ENCODE peak calls at places on chromosomes 3 and 15, in six cellular contexts. V is NCI-H2029, P is amniotic epithelial cell, X is tibial artery, H is left ventricle myocardium inferior, G is foreskin fibroblast. M is an unnamed sample.

GRCh38 chr3:46632792-46633191 is 20.5 kb downstream of the FAM240A start:
- DNase-seq in V (no peak), P (peak; percentile 77), X (no peak), H (no peak), G (peak; percentile 58), M (no peak)

GRCh38 chr3:195718477-195718984 is 2.2 kb upstream of the MUC20 start:
- DNase-seq in V (no peak), P (no peak), X (no peak), H (no peak), G (no peak), M (no peak)

GRCh38 chr3:71219744-71220638 is 363.5 kb downstream of the FOXP1 start:
- DNase-seq in V (no peak), P (no peak), X (no peak), H (no peak), G (no peak), M (no peak)

GRCh38 chr15:93086791-93087190 is 2.2 kb downstream of the RGMA start:
- DNase-seq in V (no peak), P (no peak), X (no peak), H (no peak), G (no peak), M (no peak)

GRCh38 chr3:33729993-33730392 is 11.9 kb upstream of the CLASP2 start:
- DNase-seq in V (no peak), P (no peak), X (no peak), H (no peak), G (no peak), M (no peak)

GRCh38 chr3:197363553-197364409 is 65.4 kb upstream of the DLG1 start:
- DNase-seq in V (no peak), P (no peak), X (no peak), H (no peak), G (no peak), M (no peak)

GRCh38 chr3:56682458-56683121 is 475 bp downstream of the TASOR start:
- DNase-seq in V (peak; percentile 12), P (peak; percentile 74), X (peak; percentile 66), H (peak; percentile 74), G (peak; percentile 54), M (peak; percentile 81)

GRCh38 chr15:40329804-40330203 is 6.3 kb downstream of the INAFM2 start:
- DNase-seq in V (no peak), P (peak; percentile 80), X (no peak), H (no peak), G (no peak), M (peak; percentile 7)

GRCh38 chr3:100245932-100246331 is 14.9 kb upstream of the TBC1D23 start:
- DNase-seq in V (no peak), P (peak; percentile 25), X (no peak), H (no peak), G (peak; percentile 50), M (no peak)

GRCh38 chr15:101506491-101506890 is 17.0 kb upstream of the PCSK6 start:
- DNase-seq in V (no peak), P (no peak), X (no peak), H (no peak), G (no peak), M (no peak)

GRCh38 chr3:52428151-52429005 is 16.5 kb downstream of the SEMA3G start:
- DNase-seq in V (no peak), P (peak; percentile 79), X (peak; percentile 74), H (peak; percentile 50), G (peak; percentile 65), M (no peak)

GRCh38 chr3:32818431-32819085 is 761 bp downstream of the TRIM71 start:
- DNase-seq in V (peak; percentile 10), P (no peak), X (no peak), H (no peak), G (no peak), M (peak; percentile 60)

GRCh38 chr15:62059108-62059817 is 984 bp downstream of the VPS13C start:
- DNase-seq in V (no peak), P (no peak), X (no peak), H (no peak), G (no peak), M (no peak)

GRCh38 chr3:67790043-67790442 is 135.6 kb upstream of the SUCLG2 start:
- DNase-seq in V (no peak), P (peak; percentile 69), X (no peak), H (no peak), G (peak; percentile 32), M (no peak)

GRCh38 chr3:81339040-81339845 is 422.2 kb downstream of the GBE1 start:
- DNase-seq in V (no peak), P (peak; percentile 1), X (no peak), H (no peak), G (no peak), M (no peak)

GRCh38 chr3:158781859-158782258 is 20.0 kb upstream of the MFSD1 start:
- DNase-seq in V (no peak), P (no peak), X (no peak), H (no peak), G (no peak), M (no peak)

GRCh38 chr3:50630916-50631315 is 14.0 kb downstream of the MAPKAPK3 start:
- DNase-seq in V (peak; percentile 40), P (no peak), X (no peak), H (no peak), G (no peak), M (no peak)

GRCh38 chr3:58388550-58389061 is 45.0 kb downstream of the PDHB start:
- DNase-seq in V (peak; percentile 17), P (peak; percentile 94), X (no peak), H (no peak), G (peak; percentile 65), M (no peak)

GRCh38 chr3:49020335-49021212 is 1.3 kb upstream of the NDUFAF3 start:
- DNase-seq in V (no peak), P (no peak), X (peak; percentile 48), H (peak; percentile 62), G (no peak), M (peak; percentile 81)

GRCh38 chr3:131596884-131597283 is 94.1 kb upstream of the MRPL3 start:
- DNase-seq in V (no peak), P (no peak), X (no peak), H (no peak), G (no peak), M (no peak)

GRCh38 chr15:43901485-43901884 is 74.7 kb downstream of the WDR76 start:
- DNase-seq in V (no peak), P (no peak), X (no peak), H (no peak), G (peak; percentile 37), M (no peak)

GRCh38 chr15:92305342-92305741 is 88.3 kb upstream of the ST8SIA2 start:
- DNase-seq in V (no peak), P (no peak), X (no peak), H (no peak), G (no peak), M (no peak)

GRCh38 chr3:40574661-40575060 is 49.9 kb downstream of the ZNF621 start:
- DNase-seq in V (no peak), P (no peak), X (no peak), H (no peak), G (no peak), M (no peak)

GRCh38 chr3:151198849-151199248 is 4.2 kb downstream of the GPR171 start:
- DNase-seq in V (no peak), P (no peak), X (no peak), H (no peak), G (no peak), M (no peak)

GRCh38 chr15:45126535-45127158 is 3.0 kb downstream of the DUOXA1 start:
- DNase-seq in V (peak; percentile 22), P (peak; percentile 18), X (no peak), H (no peak), G (no peak), M (no peak)

GRCh38 chr3:45984331-45985312 is 11.0 kb downstream of the FYCO1 start:
- DNase-seq in V (peak; percentile 72), P (peak; percentile 39), X (no peak), H (peak; percentile 48), G (peak; percentile 46), M (no peak)

GRCh38 chr15:72135719-72136118 is 17.5 kb downstream of the SENP8 start:
- DNase-seq in V (no peak), P (no peak), X (no peak), H (no peak), G (no peak), M (no peak)

GRCh38 chr3:123141276-123141675 is 60.5 kb upstream of the SEC22A start:
- DNase-seq in V (no peak), P (no peak), X (no peak), H (no peak), G (no peak), M (no peak)

GRCh38 chr3:64224826-64225606 is at the start of gene PRICKLE2:
- DNase-seq in V (no peak), P (peak; percentile 46), X (peak; percentile 88), H (peak; percentile 74), G (peak; percentile 94), M (peak; percentile 91)

GRCh38 chr15:58221591-58222241 is 83.5 kb downstream of the AQP9 start:
- DNase-seq in V (no peak), P (no peak), X (no peak), H (no peak), G (peak; percentile 35), M (no peak)

GRCh38 chr3:154120903-154121235 is 321 bp upstream of the ARHGEF26 start:
- DNase-seq in V (no peak), P (peak; percentile 71), X (no peak), H (no peak), G (no peak), M (no peak)

GRCh38 chr3:2274531-2274930 is 175.9 kb downstream of the CNTN4 start:
- DNase-seq in V (no peak), P (no peak), X (no peak), H (no peak), G (no peak), M (no peak)

GRCh38 chr3:129007792-129008191 is 6.7 kb downstream of the EFCC1 start:
- DNase-seq in V (no peak), P (no peak), X (no peak), H (no peak), G (no peak), M (no peak)

GRCh38 chr15:45454825-45455224 is 67.7 kb downstream of the SLC30A4 start:
- DNase-seq in V (peak; percentile 15), P (peak; percentile 94), X (peak; percentile 44), H (peak; percentile 49), G (peak; percentile 89), M (peak; percentile 85)

GRCh38 chr3:30435950-30436349 is 170.5 kb upstream of the TGFBR2 start:
- DNase-seq in V (no peak), P (no peak), X (no peak), H (no peak), G (peak; percentile 38), M (no peak)

GRCh38 chr15:93505506-93505905 is 416.5 kb upstream of the RGMA start:
- DNase-seq in V (no peak), P (no peak), X (no peak), H (no peak), G (no peak), M (no peak)

GRCh38 chr15:38864122-38864521 is 299.5 kb upstream of the RASGRP1 start:
- DNase-seq in V (no peak), P (no peak), X (no peak), H (no peak), G (no peak), M (no peak)

GRCh38 chr3:196792771-196793170 is 53.1 kb downstream of the PAK2 start:
- DNase-seq in V (no peak), P (peak; percentile 48), X (peak; percentile 28), H (no peak), G (peak; percentile 25), M (no peak)

GRCh38 chr3:171620825-171621434 is 160.7 kb upstream of the TNIK start:
- DNase-seq in V (no peak), P (peak; percentile 81), X (no peak), H (no peak), G (peak; percentile 15), M (no peak)

GRCh38 chr3:194998948-194999347 is 272.0 kb downstream of the XXYLT1 start:
- DNase-seq in V (no peak), P (no peak), X (no peak), H (no peak), G (no peak), M (no peak)

M was measured in aorta.